ENCODE peak calls at places on chromosomes 13 and 19, in four cellular contexts. One of them, this sample, is unnamed.

GRCh38 chr19:18762125-18763023 is 28.7 kb downstream of the COMP start:
- DNase-seq in K562: no peak
- DNase-seq in GM12878: no peak
- DNase-seq in HepG2: peak
- DNase-seq in this sample: no peak

GRCh38 chr19:46890423-46891170 is 29.8 kb downstream of the ARHGAP35 start:
- DNase-seq in HepG2: peak
- DNase-seq in GM12878: no peak
- DNase-seq in K562: no peak
- DNase-seq in this sample: no peak

GRCh38 chr19:35135389-35135909 is 590 bp upstream of the LGI4 start:
- DNase-seq in HepG2: peak
- DNase-seq in GM12878: no peak
- DNase-seq in K562: peak
- DNase-seq in this sample: peak

GRCh38 chr13:97212540-97213146 is 9.5 kb upstream of the MBNL2 start:
- DNase-seq in K562: no peak
- DNase-seq in GM12878: no peak
- DNase-seq in HepG2: no peak
- DNase-seq in this sample: peak

GRCh38 chr13:66074018-66074615 is 1156.0 kb downstream of the PCDH9 start:
- DNase-seq in GM12878: no peak
- DNase-seq in HepG2: no peak
- DNase-seq in K562: no peak
- DNase-seq in this sample: no peak

GRCh38 chr19:6061420-6062130 is 48.7 kb downstream of the RFX2 start:
- DNase-seq in HepG2: no peak
- DNase-seq in GM12878: no peak
- DNase-seq in K562: no peak
- DNase-seq in this sample: no peak

GRCh38 chr13:49539313-49539712 is 43.6 kb downstream of the PHF11 start:
- DNase-seq in K562: no peak
- DNase-seq in HepG2: no peak
- DNase-seq in GM12878: no peak
- DNase-seq in this sample: no peak

GRCh38 chr13:37313383-37313782 is 207.9 kb upstream of the CSNK1A1L start:
- DNase-seq in HepG2: no peak
- DNase-seq in K562: no peak
- DNase-seq in GM12878: no peak
- DNase-seq in this sample: no peak

GRCh38 chr13:43785681-43786471 is 896 bp downstream of the ENOX1 start:
- DNase-seq in K562: peak
- DNase-seq in GM12878: no peak
- DNase-seq in HepG2: no peak
- DNase-seq in this sample: peak

GRCh38 chr19:32812036-32812435 is 57.5 kb downstream of the SLC7A9 start:
- DNase-seq in GM12878: no peak
- DNase-seq in K562: no peak
- DNase-seq in HepG2: no peak
- DNase-seq in this sample: no peak
- TF ChIP-seq BHLHE40 in GM12878: no peak
- TF ChIP-seq BHLHE40 in K562: no peak
- TF ChIP-seq BHLHE40 in HepG2: no peak
- TF ChIP-seq BHLHE40 in this sample: no peak

DNA sequence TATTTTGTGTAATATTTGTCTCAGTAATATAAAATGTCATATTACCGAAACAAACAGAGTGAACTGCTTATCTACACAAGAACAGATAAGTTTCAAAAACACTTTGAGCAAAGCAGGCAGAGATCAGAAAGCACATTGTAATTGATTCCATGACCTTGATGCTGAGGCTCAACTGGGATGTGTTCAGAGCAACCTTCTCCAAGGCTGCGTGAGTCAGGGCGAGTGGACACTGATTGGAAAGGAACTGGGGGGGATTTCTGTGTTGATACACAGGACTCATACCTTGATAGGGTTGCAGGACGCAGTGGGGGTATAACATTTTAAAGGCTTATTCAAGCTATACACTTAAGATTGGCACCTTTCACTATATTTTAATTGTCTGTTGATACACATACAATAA is 1136.3 kb downstream of the UQCRFS1 start:
- DNase-seq in HepG2: no peak
- DNase-seq in K562: no peak
- DNase-seq in GM12878: no peak
- DNase-seq in this sample: no peak
- TF ChIP-seq TARDBP in HepG2: no peak
- TF ChIP-seq TARDBP in K562: no peak
- TF ChIP-seq TARDBP in GM12878: no peak
- TF ChIP-seq TARDBP in this sample: no peak

GRCh38 chr19:31292639-31293185 is 56.5 kb downstream of the TSHZ3 start:
- DNase-seq in K562: no peak
- DNase-seq in HepG2: no peak
- DNase-seq in GM12878: no peak
- DNase-seq in this sample: no peak

GRCh38 chr19:31290926-31291590 is 58.2 kb downstream of the TSHZ3 start:
- DNase-seq in GM12878: no peak
- DNase-seq in HepG2: no peak
- DNase-seq in K562: no peak
- DNase-seq in this sample: no peak

GRCh38 chr19:31289381-31289880 is 59.8 kb downstream of the TSHZ3 start:
- DNase-seq in HepG2: no peak
- DNase-seq in GM12878: no peak
- DNase-seq in K562: no peak
- DNase-seq in this sample: no peak

GRCh38 chr19:31286491-31286890 is 62.7 kb downstream of the TSHZ3 start:
- DNase-seq in HepG2: no peak
- DNase-seq in K562: no peak
- DNase-seq in GM12878: no peak
- DNase-seq in this sample: no peak

GRCh38 chr19:31289976-31290375 is 59.3 kb downstream of the TSHZ3 start:
- DNase-seq in HepG2: no peak
- DNase-seq in K562: no peak
- DNase-seq in GM12878: no peak
- DNase-seq in this sample: no peak
- TF ChIP-seq FOXM1 in HepG2: no peak
- TF ChIP-seq FOXM1 in K562: no peak
- TF ChIP-seq FOXM1 in GM12878: no peak
- TF ChIP-seq FOXM1 in this sample: no peak

DNA sequence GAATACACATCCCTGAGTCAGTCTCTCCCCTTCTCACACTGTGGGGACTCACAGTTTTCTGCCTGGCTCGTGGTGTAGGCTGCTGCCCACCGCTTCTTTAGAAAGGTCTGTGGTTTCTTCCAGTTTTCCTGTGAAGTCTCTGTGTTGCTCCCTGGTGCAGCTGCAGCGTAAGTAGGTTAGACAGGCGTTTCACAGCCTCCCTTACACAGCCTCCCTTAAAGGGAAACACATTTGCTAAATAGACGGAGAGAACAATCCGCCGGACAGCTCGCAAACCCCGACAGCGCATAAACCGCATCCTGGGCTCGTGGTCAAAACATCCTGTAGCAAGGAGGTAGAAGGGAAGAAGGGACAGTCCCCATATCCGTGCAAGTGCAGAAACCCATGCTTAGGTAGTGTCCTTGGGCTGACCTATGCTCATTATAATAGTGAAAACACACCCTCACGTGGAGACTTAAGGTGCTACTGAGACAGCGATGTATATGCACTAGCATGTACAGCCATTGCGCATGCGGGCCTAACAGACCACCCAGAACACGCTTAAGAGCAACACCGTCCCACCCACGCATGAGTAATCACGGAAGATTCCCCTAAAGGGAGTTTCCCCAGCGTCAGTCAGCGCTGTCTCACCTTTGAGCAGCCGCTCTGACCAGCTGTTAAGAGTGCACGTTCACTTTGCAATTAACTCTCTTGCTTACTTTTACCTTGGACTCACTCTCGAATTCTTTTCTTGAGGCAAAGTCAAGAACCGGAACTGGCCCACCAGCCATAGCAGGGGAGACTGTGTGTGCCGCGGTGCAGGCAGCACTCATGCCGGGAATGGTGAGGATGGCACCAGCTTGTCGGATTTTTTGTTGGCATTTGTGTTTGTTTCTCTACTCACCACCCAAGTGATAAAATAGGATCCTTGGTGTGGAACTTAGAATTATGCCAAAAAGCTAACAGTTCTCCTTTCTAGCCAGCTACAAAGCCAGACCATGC is 16.6 kb downstream of the SIGLEC8 start:
- DNase-seq in GM12878: peak
- DNase-seq in K562: peak
- DNase-seq in HepG2: no peak
- DNase-seq in this sample: no peak
- TF ChIP-seq BHLHE40 in GM12878: peak
- TF ChIP-seq BHLHE40 in K562: peak
- TF ChIP-seq BHLHE40 in HepG2: no peak
- TF ChIP-seq BHLHE40 in this sample: no peak

GRCh38 chr19:28372800-28373199 is 840.2 kb downstream of the UQCRFS1 start:
- DNase-seq in K562: no peak
- DNase-seq in HepG2: no peak
- DNase-seq in GM12878: no peak
- DNase-seq in this sample: no peak
- TF ChIP-seq TARDBP in K562: no peak
- TF ChIP-seq TARDBP in HepG2: no peak
- TF ChIP-seq TARDBP in GM12878: no peak
- TF ChIP-seq TARDBP in this sample: no peak

GRCh38 chr13:75072368-75072767 is 409.6 kb downstream of the TBC1D4 start:
- DNase-seq in HepG2: no peak
- DNase-seq in K562: no peak
- DNase-seq in GM12878: no peak
- DNase-seq in this sample: no peak

GRCh38 chr13:75079226-75079625 is 402.7 kb downstream of the TBC1D4 start:
- DNase-seq in K562: no peak
- DNase-seq in HepG2: no peak
- DNase-seq in GM12878: no peak
- DNase-seq in this sample: no peak

GRCh38 chr13:75076476-75076875 is 405.5 kb downstream of the TBC1D4 start:
- DNase-seq in GM12878: no peak
- DNase-seq in HepG2: no peak
- DNase-seq in K562: no peak
- DNase-seq in this sample: no peak

GRCh38 chr13:75073791-75074190 is 408.2 kb downstream of the TBC1D4 start:
- DNase-seq in GM12878: no peak
- DNase-seq in HepG2: no peak
- DNase-seq in K562: no peak
- DNase-seq in this sample: no peak
- TF ChIP-seq FOXM1 in GM12878: no peak
- TF ChIP-seq FOXM1 in HepG2: no peak
- TF ChIP-seq FOXM1 in K562: no peak
- TF ChIP-seq FOXM1 in this sample: no peak

GRCh38 chr19:16381756-16382401 is 57.3 kb downstream of the KLF2 start:
- DNase-seq in GM12878: no peak
- DNase-seq in K562: no peak
- DNase-seq in HepG2: no peak
- DNase-seq in this sample: no peak
- TF ChIP-seq BHLHE40 in GM12878: no peak
- TF ChIP-seq BHLHE40 in K562: no peak
- TF ChIP-seq BHLHE40 in HepG2: no peak
- TF ChIP-seq BHLHE40 in this sample: no peak